ENCODE peak calls at places on chromosomes 7 and 10, in nine cellular contexts. One of them, this sample, is unnamed.

GRCh38 chr7:102889836-102890235 is 23.0 kb upstream of the LRRC17 start:
- DNase-seq in NCI-H1105 treated with DMSO at 0.1 percent for 48 hours: no peak
- DNase-seq in Panc1: no peak
- DNase-seq in effector CD4-positive, alpha-beta T cell: no peak
- DNase-seq in GM12865: no peak
- DNase-seq in stimulated activated CD4-positive, alpha-beta T cell treated with anti-CD3 and anti-CD28 coated beads, Interleukin-15, amount 100 ng/mL, for 1 hour: no peak
- DNase-seq in Peyer's patch: no peak
- DNase-seq in T-helper 17 cell: no peak
- DNase-seq in activated CD4-positive, alpha-beta T cell treated with anti-CD3 and anti-CD28 coated beads for 36 hours: no peak
- DNase-seq in this sample: no peak

GRCh38 chr10:70656489-70656888 is 15.8 kb upstream of the ADAMTS14 start:
- DNase-seq in Panc1: peak
- DNase-seq in GM12865: peak
- DNase-seq in Peyer's patch: no peak
- DNase-seq in stimulated activated CD4-positive, alpha-beta T cell treated with anti-CD3 and anti-CD28 coated beads, Interleukin-15, amount 100 ng/mL, for 1 hour: no peak
- DNase-seq in effector CD4-positive, alpha-beta T cell: no peak
- DNase-seq in T-helper 17 cell: no peak
- DNase-seq in activated CD4-positive, alpha-beta T cell treated with anti-CD3 and anti-CD28 coated beads for 36 hours: peak
- DNase-seq in NCI-H1105 treated with DMSO at 0.1 percent for 48 hours: no peak
- DNase-seq in this sample: no peak

GRCh38 chr7:55212838-55213237 is 152.3 kb upstream of the LANCL2 start:
- DNase-seq in effector CD4-positive, alpha-beta T cell: no peak
- DNase-seq in activated CD4-positive, alpha-beta T cell treated with anti-CD3 and anti-CD28 coated beads for 36 hours: no peak
- DNase-seq in T-helper 17 cell: no peak
- DNase-seq in stimulated activated CD4-positive, alpha-beta T cell treated with anti-CD3 and anti-CD28 coated beads, Interleukin-15, amount 100 ng/mL, for 1 hour: no peak
- DNase-seq in GM12865: no peak
- DNase-seq in NCI-H1105 treated with DMSO at 0.1 percent for 48 hours: no peak
- DNase-seq in Peyer's patch: no peak
- DNase-seq in Panc1: no peak
- DNase-seq in this sample: no peak

GRCh38 chr10:79069325-79070090 is 742 bp downstream of the ZMIZ1 start:
- DNase-seq in stimulated activated CD4-positive, alpha-beta T cell treated with anti-CD3 and anti-CD28 coated beads, Interleukin-15, amount 100 ng/mL, for 1 hour: no peak
- DNase-seq in effector CD4-positive, alpha-beta T cell: peak
- DNase-seq in activated CD4-positive, alpha-beta T cell treated with anti-CD3 and anti-CD28 coated beads for 36 hours: peak
- DNase-seq in GM12865: peak
- DNase-seq in T-helper 17 cell: peak
- DNase-seq in NCI-H1105 treated with DMSO at 0.1 percent for 48 hours: no peak
- DNase-seq in Peyer's patch: peak
- DNase-seq in Panc1: no peak
- DNase-seq in this sample: no peak

GRCh38 chr10:15782851-15783250 is 63.1 kb upstream of the ITGA8 start:
- DNase-seq in GM12865: no peak
- DNase-seq in Peyer's patch: no peak
- DNase-seq in Panc1: no peak
- DNase-seq in activated CD4-positive, alpha-beta T cell treated with anti-CD3 and anti-CD28 coated beads for 36 hours: no peak
- DNase-seq in effector CD4-positive, alpha-beta T cell: no peak
- DNase-seq in stimulated activated CD4-positive, alpha-beta T cell treated with anti-CD3 and anti-CD28 coated beads, Interleukin-15, amount 100 ng/mL, for 1 hour: no peak
- DNase-seq in NCI-H1105 treated with DMSO at 0.1 percent for 48 hours: no peak
- DNase-seq in T-helper 17 cell: no peak
- DNase-seq in this sample: no peak

GRCh38 chr7:114112806-114113205 is 194.0 kb upstream of the PPP1R3A start:
- DNase-seq in effector CD4-positive, alpha-beta T cell: no peak
- DNase-seq in T-helper 17 cell: no peak
- DNase-seq in Panc1: no peak
- DNase-seq in NCI-H1105 treated with DMSO at 0.1 percent for 48 hours: no peak
- DNase-seq in GM12865: no peak
- DNase-seq in Peyer's patch: no peak
- DNase-seq in stimulated activated CD4-positive, alpha-beta T cell treated with anti-CD3 and anti-CD28 coated beads, Interleukin-15, amount 100 ng/mL, for 1 hour: no peak
- DNase-seq in activated CD4-positive, alpha-beta T cell treated with anti-CD3 and anti-CD28 coated beads for 36 hours: no peak
- DNase-seq in this sample: no peak

GRCh38 chr10:34815174-34816066 is at the start of gene PARD3:
- DNase-seq in effector CD4-positive, alpha-beta T cell: no peak
- DNase-seq in GM12865: peak
- DNase-seq in activated CD4-positive, alpha-beta T cell treated with anti-CD3 and anti-CD28 coated beads for 36 hours: peak
- DNase-seq in Peyer's patch: peak
- DNase-seq in T-helper 17 cell: no peak
- DNase-seq in NCI-H1105 treated with DMSO at 0.1 percent for 48 hours: peak
- DNase-seq in stimulated activated CD4-positive, alpha-beta T cell treated with anti-CD3 and anti-CD28 coated beads, Interleukin-15, amount 100 ng/mL, for 1 hour: no peak
- DNase-seq in Panc1: no peak
- DNase-seq in this sample: no peak

GRCh38 chr7:11261470-11261869 is 287.8 kb downstream of the PHF14 start:
- DNase-seq in GM12865: no peak
- DNase-seq in effector CD4-positive, alpha-beta T cell: no peak
- DNase-seq in activated CD4-positive, alpha-beta T cell treated with anti-CD3 and anti-CD28 coated beads for 36 hours: no peak
- DNase-seq in Peyer's patch: no peak
- DNase-seq in NCI-H1105 treated with DMSO at 0.1 percent for 48 hours: peak
- DNase-seq in stimulated activated CD4-positive, alpha-beta T cell treated with anti-CD3 and anti-CD28 coated beads, Interleukin-15, amount 100 ng/mL, for 1 hour: no peak
- DNase-seq in T-helper 17 cell: no peak
- DNase-seq in Panc1: no peak
- DNase-seq in this sample: no peak

GRCh38 chr10:76350583-76350982 is 919.2 kb downstream of the LRMDA start:
- DNase-seq in effector CD4-positive, alpha-beta T cell: no peak
- DNase-seq in T-helper 17 cell: no peak
- DNase-seq in GM12865: no peak
- DNase-seq in Peyer's patch: no peak
- DNase-seq in activated CD4-positive, alpha-beta T cell treated with anti-CD3 and anti-CD28 coated beads for 36 hours: no peak
- DNase-seq in NCI-H1105 treated with DMSO at 0.1 percent for 48 hours: no peak
- DNase-seq in Panc1: no peak
- DNase-seq in stimulated activated CD4-positive, alpha-beta T cell treated with anti-CD3 and anti-CD28 coated beads, Interleukin-15, amount 100 ng/mL, for 1 hour: no peak
- DNase-seq in this sample: no peak

GRCh38 chr10:7239312-7239985 is 171.4 kb downstream of the SFMBT2 start:
- DNase-seq in effector CD4-positive, alpha-beta T cell: no peak
- DNase-seq in Peyer's patch: no peak
- DNase-seq in NCI-H1105 treated with DMSO at 0.1 percent for 48 hours: no peak
- DNase-seq in stimulated activated CD4-positive, alpha-beta T cell treated with anti-CD3 and anti-CD28 coated beads, Interleukin-15, amount 100 ng/mL, for 1 hour: no peak
- DNase-seq in activated CD4-positive, alpha-beta T cell treated with anti-CD3 and anti-CD28 coated beads for 36 hours: peak
- DNase-seq in Panc1: no peak
- DNase-seq in T-helper 17 cell: no peak
- DNase-seq in GM12865: peak
- DNase-seq in this sample: no peak

GRCh38 chr10:101562231-101562630 is 25.8 kb downstream of the POLL start:
- DNase-seq in NCI-H1105 treated with DMSO at 0.1 percent for 48 hours: no peak
- DNase-seq in T-helper 17 cell: no peak
- DNase-seq in stimulated activated CD4-positive, alpha-beta T cell treated with anti-CD3 and anti-CD28 coated beads, Interleukin-15, amount 100 ng/mL, for 1 hour: no peak
- DNase-seq in activated CD4-positive, alpha-beta T cell treated with anti-CD3 and anti-CD28 coated beads for 36 hours: no peak
- DNase-seq in Panc1: no peak
- DNase-seq in Peyer's patch: peak
- DNase-seq in effector CD4-positive, alpha-beta T cell: no peak
- DNase-seq in GM12865: no peak
- DNase-seq in this sample: no peak

GRCh38 chr10:29710128-29710527 is 75.4 kb upstream of the SVIL start:
- DNase-seq in stimulated activated CD4-positive, alpha-beta T cell treated with anti-CD3 and anti-CD28 coated beads, Interleukin-15, amount 100 ng/mL, for 1 hour: no peak
- DNase-seq in activated CD4-positive, alpha-beta T cell treated with anti-CD3 and anti-CD28 coated beads for 36 hours: no peak
- DNase-seq in Peyer's patch: no peak
- DNase-seq in Panc1: no peak
- DNase-seq in effector CD4-positive, alpha-beta T cell: no peak
- DNase-seq in NCI-H1105 treated with DMSO at 0.1 percent for 48 hours: no peak
- DNase-seq in T-helper 17 cell: no peak
- DNase-seq in GM12865: no peak
- DNase-seq in this sample: no peak

GRCh38 chr10:63711866-63712716 is 190.9 kb downstream of the REEP3 start:
- DNase-seq in Panc1: peak
- DNase-seq in effector CD4-positive, alpha-beta T cell: no peak
- DNase-seq in activated CD4-positive, alpha-beta T cell treated with anti-CD3 and anti-CD28 coated beads for 36 hours: no peak
- DNase-seq in Peyer's patch: peak
- DNase-seq in GM12865: no peak
- DNase-seq in T-helper 17 cell: no peak
- DNase-seq in stimulated activated CD4-positive, alpha-beta T cell treated with anti-CD3 and anti-CD28 coated beads, Interleukin-15, amount 100 ng/mL, for 1 hour: no peak
- DNase-seq in NCI-H1105 treated with DMSO at 0.1 percent for 48 hours: peak
- DNase-seq in this sample: no peak

GRCh38 chr10:84360634-84361365 is 32.4 kb downstream of the CCSER2 start:
- DNase-seq in stimulated activated CD4-positive, alpha-beta T cell treated with anti-CD3 and anti-CD28 coated beads, Interleukin-15, amount 100 ng/mL, for 1 hour: no peak
- DNase-seq in effector CD4-positive, alpha-beta T cell: no peak
- DNase-seq in Panc1: no peak
- DNase-seq in NCI-H1105 treated with DMSO at 0.1 percent for 48 hours: no peak
- DNase-seq in T-helper 17 cell: no peak
- DNase-seq in Peyer's patch: no peak
- DNase-seq in GM12865: no peak
- DNase-seq in activated CD4-positive, alpha-beta T cell treated with anti-CD3 and anti-CD28 coated beads for 36 hours: no peak
- DNase-seq in this sample: no peak

GRCh38 chr10:29681700-29682444 is 47.1 kb upstream of the SVIL start:
- DNase-seq in activated CD4-positive, alpha-beta T cell treated with anti-CD3 and anti-CD28 coated beads for 36 hours: peak
- DNase-seq in stimulated activated CD4-positive, alpha-beta T cell treated with anti-CD3 and anti-CD28 coated beads, Interleukin-15, amount 100 ng/mL, for 1 hour: peak
- DNase-seq in GM12865: peak
- DNase-seq in Peyer's patch: no peak
- DNase-seq in NCI-H1105 treated with DMSO at 0.1 percent for 48 hours: no peak
- DNase-seq in T-helper 17 cell: peak
- DNase-seq in Panc1: no peak
- DNase-seq in effector CD4-positive, alpha-beta T cell: peak
- DNase-seq in this sample: peak

GRCh38 chr10:33187427-33187999 is 147.0 kb downstream of the NRP1 start:
- DNase-seq in Panc1: no peak
- DNase-seq in stimulated activated CD4-positive, alpha-beta T cell treated with anti-CD3 and anti-CD28 coated beads, Interleukin-15, amount 100 ng/mL, for 1 hour: no peak
- DNase-seq in GM12865: no peak
- DNase-seq in activated CD4-positive, alpha-beta T cell treated with anti-CD3 and anti-CD28 coated beads for 36 hours: no peak
- DNase-seq in T-helper 17 cell: no peak
- DNase-seq in NCI-H1105 treated with DMSO at 0.1 percent for 48 hours: no peak
- DNase-seq in Peyer's patch: no peak
- DNase-seq in effector CD4-positive, alpha-beta T cell: no peak
- DNase-seq in this sample: no peak

GRCh38 chr7:99036531-99037175 is 107.3 kb downstream of the SMURF1 start:
- DNase-seq in stimulated activated CD4-positive, alpha-beta T cell treated with anti-CD3 and anti-CD28 coated beads, Interleukin-15, amount 100 ng/mL, for 1 hour: no peak
- DNase-seq in GM12865: no peak
- DNase-seq in T-helper 17 cell: no peak
- DNase-seq in Panc1: no peak
- DNase-seq in Peyer's patch: no peak
- DNase-seq in activated CD4-positive, alpha-beta T cell treated with anti-CD3 and anti-CD28 coated beads for 36 hours: peak
- DNase-seq in NCI-H1105 treated with DMSO at 0.1 percent for 48 hours: no peak
- DNase-seq in effector CD4-positive, alpha-beta T cell: no peak
- DNase-seq in this sample: no peak

GRCh38 chr10:127148933-127149220 is 47.5 kb downstream of the INSYN2A start:
- DNase-seq in GM12865: no peak
- DNase-seq in effector CD4-positive, alpha-beta T cell: no peak
- DNase-seq in stimulated activated CD4-positive, alpha-beta T cell treated with anti-CD3 and anti-CD28 coated beads, Interleukin-15, amount 100 ng/mL, for 1 hour: no peak
- DNase-seq in activated CD4-positive, alpha-beta T cell treated with anti-CD3 and anti-CD28 coated beads for 36 hours: no peak
- DNase-seq in T-helper 17 cell: no peak
- DNase-seq in Panc1: peak
- DNase-seq in Peyer's patch: no peak
- DNase-seq in NCI-H1105 treated with DMSO at 0.1 percent for 48 hours: no peak
- DNase-seq in this sample: no peak

GRCh38 chr10:85648279-85648754 is 718.3 kb downstream of the GRID1 start:
- DNase-seq in T-helper 17 cell: no peak
- DNase-seq in NCI-H1105 treated with DMSO at 0.1 percent for 48 hours: no peak
- DNase-seq in effector CD4-positive, alpha-beta T cell: no peak
- DNase-seq in stimulated activated CD4-positive, alpha-beta T cell treated with anti-CD3 and anti-CD28 coated beads, Interleukin-15, amount 100 ng/mL, for 1 hour: no peak
- DNase-seq in GM12865: no peak
- DNase-seq in Panc1: no peak
- DNase-seq in Peyer's patch: no peak
- DNase-seq in activated CD4-positive, alpha-beta T cell treated with anti-CD3 and anti-CD28 coated beads for 36 hours: no peak
- DNase-seq in this sample: no peak

GRCh38 chr10:119826777-119827176 is 45.9 kb downstream of the MCMBP start:
- DNase-seq in T-helper 17 cell: no peak
- DNase-seq in effector CD4-positive, alpha-beta T cell: no peak
- DNase-seq in NCI-H1105 treated with DMSO at 0.1 percent for 48 hours: no peak
- DNase-seq in GM12865: no peak
- DNase-seq in Peyer's patch: no peak
- DNase-seq in stimulated activated CD4-positive, alpha-beta T cell treated with anti-CD3 and anti-CD28 coated beads, Interleukin-15, amount 100 ng/mL, for 1 hour: no peak
- DNase-seq in activated CD4-positive, alpha-beta T cell treated with anti-CD3 and anti-CD28 coated beads for 36 hours: no peak
- DNase-seq in Panc1: no peak
- DNase-seq in this sample: no peak

GRCh38 chr7:96718107-96719003 is 8.7 kb upstream of the SEM1 start:
- DNase-seq in effector CD4-positive, alpha-beta T cell: no peak
- DNase-seq in Peyer's patch: no peak
- DNase-seq in activated CD4-positive, alpha-beta T cell treated with anti-CD3 and anti-CD28 coated beads for 36 hours: no peak
- DNase-seq in NCI-H1105 treated with DMSO at 0.1 percent for 48 hours: no peak
- DNase-seq in Panc1: no peak
- DNase-seq in stimulated activated CD4-positive, alpha-beta T cell treated with anti-CD3 and anti-CD28 coated beads, Interleukin-15, amount 100 ng/mL, for 1 hour: no peak
- DNase-seq in T-helper 17 cell: no peak
- DNase-seq in GM12865: no peak
- DNase-seq in this sample: no peak

GRCh38 chr7:108057951-108058391 is 55.0 kb upstream of the LAMB1 start:
- DNase-seq in GM12865: no peak
- DNase-seq in effector CD4-positive, alpha-beta T cell: no peak
- DNase-seq in activated CD4-positive, alpha-beta T cell treated with anti-CD3 and anti-CD28 coated beads for 36 hours: no peak
- DNase-seq in Panc1: no peak
- DNase-seq in stimulated activated CD4-positive, alpha-beta T cell treated with anti-CD3 and anti-CD28 coated beads, Interleukin-15, amount 100 ng/mL, for 1 hour: no peak
- DNase-seq in NCI-H1105 treated with DMSO at 0.1 percent for 48 hours: no peak
- DNase-seq in Peyer's patch: no peak
- DNase-seq in T-helper 17 cell: no peak
- DNase-seq in this sample: no peak

GRCh38 chr7:47449810-47450586 is 131.9 kb downstream of the TNS3 start:
- DNase-seq in Panc1: no peak
- DNase-seq in NCI-H1105 treated with DMSO at 0.1 percent for 48 hours: no peak
- DNase-seq in effector CD4-positive, alpha-beta T cell: no peak
- DNase-seq in T-helper 17 cell: no peak
- DNase-seq in stimulated activated CD4-positive, alpha-beta T cell treated with anti-CD3 and anti-CD28 coated beads, Interleukin-15, amount 100 ng/mL, for 1 hour: no peak
- DNase-seq in Peyer's patch: no peak
- DNase-seq in GM12865: no peak
- DNase-seq in activated CD4-positive, alpha-beta T cell treated with anti-CD3 and anti-CD28 coated beads for 36 hours: no peak
- DNase-seq in this sample: no peak

GRCh38 chr10:48807786-48808185 is 123.1 kb downstream of the WDFY4 start:
- DNase-seq in Panc1: no peak
- DNase-seq in NCI-H1105 treated with DMSO at 0.1 percent for 48 hours: no peak
- DNase-seq in Peyer's patch: no peak
- DNase-seq in GM12865: no peak
- DNase-seq in effector CD4-positive, alpha-beta T cell: no peak
- DNase-seq in activated CD4-positive, alpha-beta T cell treated with anti-CD3 and anti-CD28 coated beads for 36 hours: no peak
- DNase-seq in stimulated activated CD4-positive, alpha-beta T cell treated with anti-CD3 and anti-CD28 coated beads, Interleukin-15, amount 100 ng/mL, for 1 hour: no peak
- DNase-seq in T-helper 17 cell: no peak
- DNase-seq in this sample: no peak

GRCh38 chr10:124263726-124264125 is 155.0 kb downstream of the OAT start:
- DNase-seq in Panc1: no peak
- DNase-seq in T-helper 17 cell: no peak
- DNase-seq in NCI-H1105 treated with DMSO at 0.1 percent for 48 hours: no peak
- DNase-seq in GM12865: no peak
- DNase-seq in Peyer's patch: peak
- DNase-seq in effector CD4-positive, alpha-beta T cell: no peak
- DNase-seq in stimulated activated CD4-positive, alpha-beta T cell treated with anti-CD3 and anti-CD28 coated beads, Interleukin-15, amount 100 ng/mL, for 1 hour: no peak
- DNase-seq in activated CD4-positive, alpha-beta T cell treated with anti-CD3 and anti-CD28 coated beads for 36 hours: no peak
- DNase-seq in this sample: no peak

GRCh38 chr10:103661198-103661950 is 167.9 kb downstream of the NEURL1 start:
- DNase-seq in GM12865: no peak
- DNase-seq in effector CD4-positive, alpha-beta T cell: peak
- DNase-seq in Panc1: no peak
- DNase-seq in T-helper 17 cell: peak
- DNase-seq in NCI-H1105 treated with DMSO at 0.1 percent for 48 hours: peak
- DNase-seq in stimulated activated CD4-positive, alpha-beta T cell treated with anti-CD3 and anti-CD28 coated beads, Interleukin-15, amount 100 ng/mL, for 1 hour: no peak
- DNase-seq in activated CD4-positive, alpha-beta T cell treated with anti-CD3 and anti-CD28 coated beads for 36 hours: peak
- DNase-seq in Peyer's patch: no peak
- DNase-seq in this sample: peak

GRCh38 chr10:75544923-75545322 is 113.5 kb downstream of the LRMDA start:
- DNase-seq in Peyer's patch: no peak
- DNase-seq in activated CD4-positive, alpha-beta T cell treated with anti-CD3 and anti-CD28 coated beads for 36 hours: no peak
- DNase-seq in T-helper 17 cell: no peak
- DNase-seq in NCI-H1105 treated with DMSO at 0.1 percent for 48 hours: no peak
- DNase-seq in stimulated activated CD4-positive, alpha-beta T cell treated with anti-CD3 and anti-CD28 coated beads, Interleukin-15, amount 100 ng/mL, for 1 hour: no peak
- DNase-seq in Panc1: no peak
- DNase-seq in effector CD4-positive, alpha-beta T cell: no peak
- DNase-seq in GM12865: no peak
- DNase-seq in this sample: no peak

GRCh38 chr10:43653746-43654145 is 5.1 kb upstream of the ZNF32 start:
- DNase-seq in Peyer's patch: no peak
- DNase-seq in NCI-H1105 treated with DMSO at 0.1 percent for 48 hours: no peak
- DNase-seq in activated CD4-positive, alpha-beta T cell treated with anti-CD3 and anti-CD28 coated beads for 36 hours: no peak
- DNase-seq in effector CD4-positive, alpha-beta T cell: no peak
- DNase-seq in T-helper 17 cell: no peak
- DNase-seq in GM12865: no peak
- DNase-seq in stimulated activated CD4-positive, alpha-beta T cell treated with anti-CD3 and anti-CD28 coated beads, Interleukin-15, amount 100 ng/mL, for 1 hour: no peak
- DNase-seq in Panc1: no peak
- DNase-seq in this sample: no peak

GRCh38 chr7:70693300-70693689 is 438.6 kb upstream of the GALNT17 start:
- DNase-seq in NCI-H1105 treated with DMSO at 0.1 percent for 48 hours: no peak
- DNase-seq in stimulated activated CD4-positive, alpha-beta T cell treated with anti-CD3 and anti-CD28 coated beads, Interleukin-15, amount 100 ng/mL, for 1 hour: no peak
- DNase-seq in Panc1: no peak
- DNase-seq in T-helper 17 cell: no peak
- DNase-seq in GM12865: no peak
- DNase-seq in effector CD4-positive, alpha-beta T cell: no peak
- DNase-seq in Peyer's patch: no peak
- DNase-seq in activated CD4-positive, alpha-beta T cell treated with anti-CD3 and anti-CD28 coated beads for 36 hours: no peak
- DNase-seq in this sample: no peak

GRCh38 chr10:125071008-125071407 is 89.4 kb downstream of the CTBP2 start:
- DNase-seq in effector CD4-positive, alpha-beta T cell: no peak
- DNase-seq in GM12865: no peak
- DNase-seq in T-helper 17 cell: no peak
- DNase-seq in stimulated activated CD4-positive, alpha-beta T cell treated with anti-CD3 and anti-CD28 coated beads, Interleukin-15, amount 100 ng/mL, for 1 hour: no peak
- DNase-seq in Panc1: no peak
- DNase-seq in activated CD4-positive, alpha-beta T cell treated with anti-CD3 and anti-CD28 coated beads for 36 hours: no peak
- DNase-seq in Peyer's patch: no peak
- DNase-seq in NCI-H1105 treated with DMSO at 0.1 percent for 48 hours: no peak
- DNase-seq in this sample: no peak

GRCh38 chr7:116052006-116052405 is 21.4 kb upstream of the TFEC start:
- DNase-seq in stimulated activated CD4-positive, alpha-beta T cell treated with anti-CD3 and anti-CD28 coated beads, Interleukin-15, amount 100 ng/mL, for 1 hour: no peak
- DNase-seq in T-helper 17 cell: no peak
- DNase-seq in effector CD4-positive, alpha-beta T cell: no peak
- DNase-seq in Panc1: no peak
- DNase-seq in NCI-H1105 treated with DMSO at 0.1 percent for 48 hours: no peak
- DNase-seq in GM12865: no peak
- DNase-seq in activated CD4-positive, alpha-beta T cell treated with anti-CD3 and anti-CD28 coated beads for 36 hours: no peak
- DNase-seq in Peyer's patch: no peak
- DNase-seq in this sample: no peak